ENCODE peak calls at places on chromosomes 13 and 19, in seven cellular contexts. H is heart left ventricle, O is suprapubic skin, P is AG04450, C is fibroblast of pulmonary artery, W is mucosa of descending colon, T is NB4. L is an unnamed sample.

GRCh38 chr13:31945202-31945978 is 86.2 kb upstream of the FRY start:
- DNase-seq in H (peak; percentile 84), O (peak; percentile 80), P (no peak), C (peak; percentile 78), W (peak; percentile 31), T (no peak), L (peak; percentile 74)

GRCh38 chr13:51278426-51279130 is 56.4 kb downstream of the FAM124A start:
- DNase-seq in H (no peak), O (no peak), P (no peak), C (no peak), W (no peak), T (no peak), L (no peak)

GRCh38 chr19:33819875-33820781 is 23.5 kb downstream of the KCTD15 start:
- DNase-seq in H (peak; percentile 90), O (peak; percentile 92), P (no peak), C (peak; percentile 88), W (peak; percentile 85), T (peak; percentile 94), L (peak; percentile 91)

GRCh38 chr13:76980075-76980718 is 11.7 kb upstream of the CLN5 start:
- DNase-seq in H (peak; percentile 72), O (peak; percentile 85), P (peak; percentile 13), C (peak; percentile 56), W (peak; percentile 87), T (peak; percentile 76), L (peak; percentile 90)

GRCh38 chr13:48078251-48078656 is 16.6 kb downstream of the MED4 start:
- DNase-seq in H (no peak), O (no peak), P (no peak), C (peak; percentile 19), W (no peak), T (peak; percentile 55), L (no peak)

GRCh38 chr13:30418075-30418715 is 4.1 kb upstream of the UBE2L5 start:
- DNase-seq in H (no peak), O (no peak), P (no peak), C (no peak), W (no peak), T (no peak), L (no peak)

GRCh38 chr13:24905242-24905641 is 141.3 kb downstream of the RNF17 start:
- DNase-seq in H (no peak), O (no peak), P (no peak), C (peak; percentile 18), W (no peak), T (peak; percentile 77), L (peak; percentile 48)

GRCh38 chr13:95500136-95500718 is 52.3 kb upstream of the CLDN10 start:
- DNase-seq in H (no peak), O (no peak), P (no peak), C (no peak), W (no peak), T (no peak), L (peak; percentile 6)

GRCh38 chr13:101149735-101150380 is 266.4 kb downstream of the NALCN start:
- DNase-seq in H (no peak), O (no peak), P (peak; percentile 34), C (peak; percentile 60), W (no peak), T (peak; percentile 29), L (peak; percentile 79)

GRCh38 chr13:38821753-38822551 is 135.1 kb downstream of the FREM2 start:
- DNase-seq in H (no peak), O (no peak), P (no peak), C (no peak), W (no peak), T (no peak), L (no peak)

GRCh38 chr13:58018865-58019264 is 387.3 kb downstream of the PCDH17 start:
- DNase-seq in H (no peak), O (no peak), P (no peak), C (no peak), W (no peak), T (no peak), L (no peak)

GRCh38 chr19:497476-497860 is 1.2 kb downstream of the MADCAM1 start:
- DNase-seq in H (peak; percentile 27), O (no peak), P (no peak), C (no peak), W (no peak), T (no peak), L (no peak)

GRCh38 chr13:88800505-88800904 is 1129.3 kb downstream of the SLITRK5 start:
- DNase-seq in H (no peak), O (no peak), P (no peak), C (no peak), W (no peak), T (no peak), L (no peak)

GRCh38 chr19:13234518-13234917 is 84.3 kb downstream of the IER2 start:
- DNase-seq in H (no peak), O (no peak), P (no peak), C (no peak), W (peak; percentile 76), T (peak; percentile 72), L (peak; percentile 20)
- H3K4me3 ChIP-seq in H (no peak overlapping the region), O (no peak overlapping the region), P (no peak overlapping the region), C (no peak overlapping the region), W (no peak overlapping the region), T (no peak overlapping the region), L (no peak overlapping the region)

GRCh38 chr19:58305065-58305931 is at the start of gene ERVK3-1:
- DNase-seq in H (peak; percentile 98), O (peak; percentile 98), P (peak; percentile 94), C (peak; percentile 99), W (peak; percentile 96), T (peak; percentile 96), L (peak; percentile 99)

GRCh38 chr19:58307736-58308135 is 2.6 kb downstream of the ERVK3-1 start:
- DNase-seq in H (no peak), O (no peak), P (no peak), C (no peak), W (no peak), T (no peak), L (no peak)

GRCh38 chr19:58305932-58306323 is 751 bp downstream of the ERVK3-1 start:
- DNase-seq in H (no peak), O (no peak), P (no peak), C (peak; percentile 19), W (no peak), T (peak; percentile 36), L (peak; percentile 22)

GRCh38 chr19:58304748-58305064 is 471 bp upstream of the ERVK3-1 start:
- DNase-seq in H (no peak), O (no peak), P (no peak), C (no peak), W (no peak), T (no peak), L (no peak)

GRCh38 chr19:58304255-58304654 is 922 bp upstream of the ERVK3-1 start:
- DNase-seq in H (no peak), O (no peak), P (no peak), C (no peak), W (no peak), T (no peak), L (no peak)
- H3K4me3 ChIP-seq in H (peak overlapping the region; percentile 86), O (no peak overlapping the region), P (no peak overlapping the region), C (peak overlapping the region; percentile 90), W (no peak overlapping the region), T (peak overlapping the region; percentile 92), L (peak overlapping the region; percentile 90)

GRCh38 chr13:112910016-112910415 is 59.0 kb upstream of the MCF2L start:
- DNase-seq in H (no peak), O (no peak), P (no peak), C (no peak), W (no peak), T (no peak), L (no peak)

GRCh38 chr13:112905990-112906641 is 62.9 kb upstream of the MCF2L start:
- DNase-seq in H (no peak), O (peak; percentile 75), P (no peak), C (no peak), W (no peak), T (no peak), L (no peak)

GRCh38 chr13:112908342-112908741 is 60.7 kb upstream of the MCF2L start:
- DNase-seq in H (no peak), O (no peak), P (no peak), C (no peak), W (no peak), T (no peak), L (no peak)

GRCh38 chr13:112907286-112907685 is 61.7 kb upstream of the MCF2L start:
- DNase-seq in H (no peak), O (peak; percentile 43), P (no peak), C (no peak), W (no peak), T (no peak), L (no peak)

GRCh38 chr13:112907916-112908315 is 61.1 kb upstream of the MCF2L start:
- DNase-seq in H (no peak), O (peak; percentile 60), P (no peak), C (no peak), W (no peak), T (no peak), L (no peak)
- H3K4me3 ChIP-seq in H (no peak overlapping the region), O (no peak overlapping the region), P (no peak overlapping the region), C (no peak overlapping the region), W (no peak overlapping the region), T (no peak overlapping the region), L (no peak overlapping the region)

GRCh38 chr19:6373096-6373812 is 660 bp downstream of the ALKBH7 start:
- DNase-seq in H (peak; percentile 98), O (peak; percentile 99), P (peak; percentile 98), C (peak; percentile 99), W (peak; percentile 99), T (peak; percentile 94), L (peak; percentile 100)
- H3K4me3 ChIP-seq in H (peak overlapping the region; percentile 73), O (peak overlapping the region; percentile 84), P (peak overlapping the region; percentile 77), C (peak overlapping the region; percentile 79), W (peak overlapping the region; percentile 52), T (peak overlapping the region; percentile 57), L (peak overlapping the region; percentile 81)

GRCh38 chr19:40605201-40605971 is 4.2 kb downstream of the LTBP4 start:
- DNase-seq in H (peak; percentile 72), O (no peak), P (no peak), C (peak; percentile 55), W (peak; percentile 94), T (peak; percentile 71), L (peak; percentile 85)

GRCh38 chr19:40603071-40603718 is 2.0 kb downstream of the LTBP4 start:
- DNase-seq in H (peak; percentile 22), O (no peak), P (no peak), C (peak; percentile 70), W (no peak), T (no peak), L (no peak)

GRCh38 chr19:40607311-40607871 is 6.2 kb downstream of the LTBP4 start:
- DNase-seq in H (peak; percentile 31), O (no peak), P (no peak), C (no peak), W (peak; percentile 81), T (no peak), L (no peak)

GRCh38 chr19:40603719-40604646 is 2.8 kb downstream of the LTBP4 start:
- DNase-seq in H (peak; percentile 98), O (peak; percentile 99), P (peak; percentile 92), C (peak; percentile 98), W (peak; percentile 100), T (peak; percentile 91), L (peak; percentile 98)

DNA sequence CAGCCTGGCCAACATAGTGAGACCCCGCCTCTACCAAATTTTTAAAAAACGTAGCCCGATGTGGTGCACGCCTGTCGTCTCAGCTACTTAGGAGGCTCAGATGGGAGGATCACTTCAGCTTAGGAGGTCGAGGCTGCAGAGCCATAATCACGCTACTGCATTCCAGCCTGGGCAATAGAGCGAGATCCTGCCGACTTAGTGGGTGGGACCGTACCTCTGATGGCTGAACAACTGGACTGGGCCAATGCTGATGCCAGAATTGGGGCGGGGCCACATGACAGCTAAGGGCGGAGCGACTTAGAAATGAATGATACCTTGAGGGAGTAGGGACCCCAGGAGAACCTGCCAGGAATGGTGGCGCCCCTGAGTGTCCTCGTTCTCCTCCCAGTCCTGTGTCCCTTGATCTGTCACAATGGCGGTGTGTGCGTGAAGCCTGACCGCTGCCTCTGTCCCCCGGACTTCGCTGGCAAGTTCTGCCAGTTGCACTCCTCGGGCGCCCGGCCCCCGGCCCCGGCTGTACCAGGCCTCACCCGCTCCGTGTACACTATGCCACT is 3.6 kb downstream of the LTBP4 start:
- DNase-seq in H (peak; percentile 33), O (no peak), P (no peak), C (no peak), W (peak; percentile 80), T (no peak), L (no peak)
- H3K4me3 ChIP-seq in H (peak overlapping the region; percentile 72), O (peak overlapping the region; percentile 64), P (peak overlapping the region; percentile 13), C (peak overlapping the region; percentile 32), W (no peak overlapping the region), T (no peak overlapping the region), L (peak overlapping the region; percentile 68)

L was measured in adipocyte.